ENCODE peak calls at places on chromosome 9, in six cellular contexts. One of them, this sample, is unnamed.

GRCh38 chr9:107437716-107438115 is 51.9 kb downstream of the KLF4 start:
- DNase-seq in thoracic aorta: no peak
- DNase-seq in adrenal gland: no peak
- DNase-seq in heart left ventricle: no peak
- DNase-seq in lung: no peak
- DNase-seq in cardiac muscle cell: no peak
- DNase-seq in this sample: no peak

GRCh38 chr9:14515564-14516198 is 177.6 kb downstream of the ZDHHC21 start:
- DNase-seq in thoracic aorta: no peak
- DNase-seq in adrenal gland: no peak
- DNase-seq in heart left ventricle: no peak
- DNase-seq in lung: no peak
- DNase-seq in cardiac muscle cell: no peak
- DNase-seq in this sample: no peak

GRCh38 chr9:93599571-93600403 is 23.4 kb downstream of the PHF2 start:
- DNase-seq in thoracic aorta: no peak
- DNase-seq in adrenal gland: no peak
- DNase-seq in heart left ventricle: no peak
- DNase-seq in lung: peak; percentile 20
- DNase-seq in cardiac muscle cell: no peak
- DNase-seq in this sample: peak; percentile 12

GRCh38 chr9:5949103-5949699 is 58.5 kb downstream of the MLANA start:
- DNase-seq in thoracic aorta: no peak
- DNase-seq in adrenal gland: no peak
- DNase-seq in heart left ventricle: no peak
- DNase-seq in lung: no peak
- DNase-seq in cardiac muscle cell: no peak
- DNase-seq in this sample: no peak

GRCh38 chr9:112868956-112869594 is 21.6 kb downstream of the SLC46A2 start:
- DNase-seq in thoracic aorta: no peak
- DNase-seq in adrenal gland: no peak
- DNase-seq in heart left ventricle: no peak
- DNase-seq in lung: no peak
- DNase-seq in cardiac muscle cell: no peak
- DNase-seq in this sample: no peak

GRCh38 chr9:36598281-36598680 is 25.6 kb downstream of the MELK start:
- DNase-seq in thoracic aorta: no peak
- DNase-seq in adrenal gland: no peak
- DNase-seq in heart left ventricle: no peak
- DNase-seq in lung: no peak
- DNase-seq in cardiac muscle cell: no peak
- DNase-seq in this sample: no peak

GRCh38 chr9:124946167-124946566 is 5.3 kb upstream of the GOLGA1 start:
- DNase-seq in thoracic aorta: no peak
- DNase-seq in adrenal gland: no peak
- DNase-seq in heart left ventricle: no peak
- DNase-seq in lung: no peak
- DNase-seq in cardiac muscle cell: no peak
- DNase-seq in this sample: no peak

GRCh38 chr9:4235951-4236804 is 63.7 kb downstream of the GLIS3 start:
- DNase-seq in thoracic aorta: no peak
- DNase-seq in adrenal gland: no peak
- DNase-seq in heart left ventricle: no peak
- DNase-seq in lung: no peak
- DNase-seq in cardiac muscle cell: no peak
- DNase-seq in this sample: no peak

GRCh38 chr9:69771775-69772418 is 12.1 kb upstream of the PTAR1 start:
- DNase-seq in thoracic aorta: no peak
- DNase-seq in adrenal gland: no peak
- DNase-seq in heart left ventricle: no peak
- DNase-seq in lung: no peak
- DNase-seq in cardiac muscle cell: no peak
- DNase-seq in this sample: no peak

GRCh38 chr9:113375057-113376023 is 1.4 kb downstream of the HDHD3 start:
- DNase-seq in thoracic aorta: no peak
- DNase-seq in adrenal gland: peak; percentile 76
- DNase-seq in heart left ventricle: no peak
- DNase-seq in lung: no peak
- DNase-seq in cardiac muscle cell: no peak
- DNase-seq in this sample: no peak

GRCh38 chr9:76571288-76572204 is 112.6 kb downstream of the GCNT1 start:
- DNase-seq in thoracic aorta: no peak
- DNase-seq in adrenal gland: no peak
- DNase-seq in heart left ventricle: peak; percentile 16
- DNase-seq in lung: no peak
- DNase-seq in cardiac muscle cell: no peak
- DNase-seq in this sample: no peak
- H3K4me3 ChIP-seq in thoracic aorta: peak overlapping the region; percentile 73
- H3K4me3 ChIP-seq in adrenal gland: peak overlapping the region; percentile 52
- H3K4me3 ChIP-seq in heart left ventricle: peak overlapping the region; percentile 22
- H3K4me3 ChIP-seq in lung: no peak overlapping the region
- H3K4me3 ChIP-seq in cardiac muscle cell: peak overlapping the region; percentile 12
- H3K4me3 ChIP-seq in this sample: peak overlapping the region; percentile 45

DNA sequence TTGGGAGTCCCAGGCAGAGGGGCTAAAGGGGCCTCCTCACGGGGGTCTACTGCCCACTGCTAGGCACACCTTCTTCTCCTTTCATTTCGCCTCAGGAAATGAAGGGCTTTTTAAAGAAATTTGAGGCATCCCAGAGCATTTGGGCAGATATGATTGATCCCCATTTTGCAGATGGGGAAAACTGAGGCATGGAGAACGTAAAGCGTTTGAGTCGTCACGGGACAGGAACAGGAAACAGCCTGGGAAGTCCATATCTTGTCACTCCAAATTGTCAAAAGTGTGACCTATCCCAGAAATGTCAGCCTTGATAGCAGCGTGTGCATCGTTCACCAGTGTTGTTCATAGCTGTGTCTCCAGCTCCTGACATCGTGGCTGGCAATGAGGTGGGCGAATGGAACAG is 98.2 kb downstream of the DAB2IP start:
- DNase-seq in thoracic aorta: no peak
- DNase-seq in adrenal gland: no peak
- DNase-seq in heart left ventricle: no peak
- DNase-seq in lung: no peak
- DNase-seq in cardiac muscle cell: no peak
- DNase-seq in this sample: no peak
- H3K4me1 ChIP-seq in thoracic aorta: peaks cover 74% of the 10 kb centered on the region
- H3K4me1 ChIP-seq in adrenal gland: peaks cover 84% of the 10 kb centered on the region
- H3K4me1 ChIP-seq in heart left ventricle: peaks cover 92% of the 10 kb centered on the region
- H3K4me1 ChIP-seq in lung: peaks cover 20% of the 10 kb centered on the region
- H3K4me1 ChIP-seq in cardiac muscle cell: peaks cover 13% of the 10 kb centered on the region
- H3K4me1 ChIP-seq in this sample: peaks cover 8% of the 10 kb centered on the region

GRCh38 chr9:84151236-84151635 is 170.6 kb downstream of the RMI1 start:
- DNase-seq in thoracic aorta: no peak
- DNase-seq in adrenal gland: no peak
- DNase-seq in heart left ventricle: no peak
- DNase-seq in lung: no peak
- DNase-seq in cardiac muscle cell: no peak
- DNase-seq in this sample: no peak

GRCh38 chr9:84145031-84145430 is 164.4 kb downstream of the RMI1 start:
- DNase-seq in thoracic aorta: no peak
- DNase-seq in adrenal gland: no peak
- DNase-seq in heart left ventricle: no peak
- DNase-seq in lung: no peak
- DNase-seq in cardiac muscle cell: no peak
- DNase-seq in this sample: no peak

GRCh38 chr9:84145780-84146179 is 165.2 kb downstream of the RMI1 start:
- DNase-seq in thoracic aorta: no peak
- DNase-seq in adrenal gland: no peak
- DNase-seq in heart left ventricle: no peak
- DNase-seq in lung: no peak
- DNase-seq in cardiac muscle cell: no peak
- DNase-seq in this sample: no peak

GRCh38 chr9:84152204-84152603 is 171.6 kb downstream of the RMI1 start:
- DNase-seq in thoracic aorta: no peak
- DNase-seq in adrenal gland: no peak
- DNase-seq in heart left ventricle: no peak
- DNase-seq in lung: no peak
- DNase-seq in cardiac muscle cell: no peak
- DNase-seq in this sample: no peak

GRCh38 chr9:84146893-84147705 is 166.5 kb downstream of the RMI1 start:
- DNase-seq in thoracic aorta: no peak
- DNase-seq in adrenal gland: no peak
- DNase-seq in heart left ventricle: no peak
- DNase-seq in lung: no peak
- DNase-seq in cardiac muscle cell: no peak
- DNase-seq in this sample: peak; percentile 5
- H3K27me3 ChIP-seq in thoracic aorta: no peaks in the 10 kb centered on the region
- H3K27me3 ChIP-seq in adrenal gland: peaks cover 2% of the 10 kb centered on the region
- H3K27me3 ChIP-seq in heart left ventricle: no peaks in the 10 kb centered on the region
- H3K27me3 ChIP-seq in lung: no peaks in the 10 kb centered on the region
- H3K27me3 ChIP-seq in cardiac muscle cell: peaks cover 13% of the 10 kb centered on the region
- H3K27me3 ChIP-seq in this sample: no peaks in the 10 kb centered on the region

GRCh38 chr9:137076636-137077009 is 694 bp upstream of the UAP1L1 start:
- DNase-seq in thoracic aorta: no peak
- DNase-seq in adrenal gland: no peak
- DNase-seq in heart left ventricle: no peak
- DNase-seq in lung: no peak
- DNase-seq in cardiac muscle cell: no peak
- DNase-seq in this sample: no peak
- H3K4me3 ChIP-seq in thoracic aorta: peak overlapping the region; percentile 80
- H3K4me3 ChIP-seq in adrenal gland: peak overlapping the region; percentile 87
- H3K4me3 ChIP-seq in heart left ventricle: no peak overlapping the region
- H3K4me3 ChIP-seq in lung: peak overlapping the region; percentile 10
- H3K4me3 ChIP-seq in cardiac muscle cell: peak overlapping the region; percentile 40
- H3K4me3 ChIP-seq in this sample: peak overlapping the region; percentile 54

DNA sequence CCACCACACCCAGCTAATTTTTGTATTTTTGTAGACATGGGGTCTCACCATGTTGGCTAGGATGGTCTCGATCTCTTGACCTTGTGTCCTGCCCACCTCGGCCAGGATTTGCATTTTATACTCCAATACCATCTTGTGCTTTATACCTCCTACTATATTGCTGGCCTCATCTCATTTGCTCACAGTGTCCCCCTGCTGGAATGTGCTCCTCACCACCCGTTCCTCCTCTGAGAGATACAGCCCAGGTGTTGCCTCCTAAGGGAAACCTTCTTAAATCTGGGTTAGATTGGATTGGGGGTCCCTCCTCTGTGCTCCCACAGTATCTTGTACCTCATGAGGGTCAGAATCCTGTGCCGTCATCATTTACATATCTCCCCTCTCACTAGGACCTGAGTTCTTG is 131.7 kb downstream of the PAPPA start:
- DNase-seq in thoracic aorta: no peak
- DNase-seq in adrenal gland: no peak
- DNase-seq in heart left ventricle: no peak
- DNase-seq in lung: no peak
- DNase-seq in cardiac muscle cell: no peak
- DNase-seq in this sample: no peak
- H3K4me1 ChIP-seq in thoracic aorta: no peaks in the 10 kb centered on the region
- H3K4me1 ChIP-seq in adrenal gland: no peaks in the 10 kb centered on the region
- H3K4me1 ChIP-seq in heart left ventricle: no peaks in the 10 kb centered on the region
- H3K4me1 ChIP-seq in lung: no peaks in the 10 kb centered on the region
- H3K4me1 ChIP-seq in cardiac muscle cell: peaks cover 11% of the 10 kb centered on the region
- H3K4me1 ChIP-seq in this sample: peaks cover 49% of the 10 kb centered on the region

This sample was measured in SJSA1.